ENCODE peak calls at places on chromosomes 11 and 22, in nine cellular contexts. One of them, this sample, is unnamed.

GRCh38 chr11:20067665-20068064 is 92.6 kb downstream of the DBX1 start:
- DNase-seq in H1: no peak
- DNase-seq in sigmoid colon: no peak
- DNase-seq in A549: no peak
- DNase-seq in right lobe of liver: no peak
- DNase-seq in stomach: no peak
- DNase-seq in HCT116: no peak
- DNase-seq in IMR-90: no peak
- DNase-seq in uterus: no peak
- DNase-seq in this sample: no peak

GRCh38 chr11:134272381-134273316 is 3.5 kb upstream of the GLB1L3 start:
- DNase-seq in H1: peak; percentile 82
- DNase-seq in sigmoid colon: no peak
- DNase-seq in A549: no peak
- DNase-seq in right lobe of liver: peak; percentile 60
- DNase-seq in stomach: no peak
- DNase-seq in HCT116: no peak
- DNase-seq in IMR-90: peak; percentile 61
- DNase-seq in uterus: no peak
- DNase-seq in this sample: no peak

GRCh38 chr22:17436981-17437410 is 67.7 kb downstream of the CECR2 start:
- DNase-seq in H1: no peak
- DNase-seq in sigmoid colon: no peak
- DNase-seq in A549: no peak
- DNase-seq in right lobe of liver: no peak
- DNase-seq in stomach: no peak
- DNase-seq in HCT116: no peak
- DNase-seq in IMR-90: no peak
- DNase-seq in uterus: no peak
- DNase-seq in this sample: no peak

GRCh38 chr11:12677131-12677530 is 2.9 kb downstream of the TEAD1 start:
- DNase-seq in H1: no peak
- DNase-seq in sigmoid colon: no peak
- DNase-seq in A549: no peak
- DNase-seq in right lobe of liver: no peak
- DNase-seq in stomach: no peak
- DNase-seq in HCT116: no peak
- DNase-seq in IMR-90: no peak
- DNase-seq in uterus: no peak
- DNase-seq in this sample: no peak

GRCh38 chr22:25509391-25509791 is 55.1 kb upstream of the GRK3 start:
- DNase-seq in H1: no peak
- DNase-seq in sigmoid colon: peak; percentile 75
- DNase-seq in A549: no peak
- DNase-seq in right lobe of liver: no peak
- DNase-seq in stomach: no peak
- DNase-seq in HCT116: no peak
- DNase-seq in IMR-90: peak; percentile 44
- DNase-seq in uterus: peak; percentile 87
- DNase-seq in this sample: peak; percentile 31

GRCh38 chr11:2990617-2991476 is 1.3 kb downstream of the NAP1L4 start:
- DNase-seq in H1: no peak
- DNase-seq in sigmoid colon: no peak
- DNase-seq in A549: peak; percentile 25
- DNase-seq in right lobe of liver: no peak
- DNase-seq in stomach: no peak
- DNase-seq in HCT116: no peak
- DNase-seq in IMR-90: no peak
- DNase-seq in uterus: no peak
- DNase-seq in this sample: peak; percentile 31

GRCh38 chr11:20374746-20375305 is 11.3 kb downstream of the HTATIP2 start:
- DNase-seq in H1: no peak
- DNase-seq in sigmoid colon: no peak
- DNase-seq in A549: no peak
- DNase-seq in right lobe of liver: no peak
- DNase-seq in stomach: no peak
- DNase-seq in HCT116: no peak
- DNase-seq in IMR-90: peak; percentile 37
- DNase-seq in uterus: no peak
- DNase-seq in this sample: no peak

GRCh38 chr11:12182650-12183511 is 72.5 kb downstream of the MICAL2 start:
- DNase-seq in H1: no peak
- DNase-seq in sigmoid colon: no peak
- DNase-seq in A549: peak; percentile 64
- DNase-seq in right lobe of liver: no peak
- DNase-seq in stomach: no peak
- DNase-seq in HCT116: peak; percentile 74
- DNase-seq in IMR-90: peak; percentile 98
- DNase-seq in uterus: peak; percentile 87
- DNase-seq in this sample: peak; percentile 52

GRCh38 chr11:18012314-18012905 is 437 bp downstream of the SERGEF start:
- DNase-seq in H1: no peak
- DNase-seq in sigmoid colon: peak; percentile 69
- DNase-seq in A549: peak; percentile 18
- DNase-seq in right lobe of liver: no peak
- DNase-seq in stomach: peak; percentile 27
- DNase-seq in HCT116: no peak
- DNase-seq in IMR-90: peak; percentile 13
- DNase-seq in uterus: peak; percentile 26
- DNase-seq in this sample: peak; percentile 24

GRCh38 chr11:112961751-112962747 is 829 bp downstream of the NCAM1 start:
- DNase-seq in H1: no peak
- DNase-seq in sigmoid colon: no peak
- DNase-seq in A549: no peak
- DNase-seq in right lobe of liver: peak; percentile 24
- DNase-seq in stomach: no peak
- DNase-seq in HCT116: no peak
- DNase-seq in IMR-90: no peak
- DNase-seq in uterus: peak; percentile 52
- DNase-seq in this sample: no peak

GRCh38 chr22:33400061-33400840 is 342.1 kb upstream of the SYN3 start:
- DNase-seq in H1: no peak
- DNase-seq in sigmoid colon: no peak
- DNase-seq in A549: no peak
- DNase-seq in right lobe of liver: no peak
- DNase-seq in stomach: no peak
- DNase-seq in HCT116: no peak
- DNase-seq in IMR-90: no peak
- DNase-seq in uterus: no peak
- DNase-seq in this sample: no peak

GRCh38 chr11:77779935-77780334 is 40.6 kb downstream of the RSF1 start:
- DNase-seq in H1: no peak
- DNase-seq in sigmoid colon: no peak
- DNase-seq in A549: no peak
- DNase-seq in right lobe of liver: no peak
- DNase-seq in stomach: no peak
- DNase-seq in HCT116: no peak
- DNase-seq in IMR-90: peak; percentile 54
- DNase-seq in uterus: no peak
- DNase-seq in this sample: no peak

GRCh38 chr11:61010466-61011238 is 39.2 kb downstream of the CD6 start:
- DNase-seq in H1: no peak
- DNase-seq in sigmoid colon: no peak
- DNase-seq in A549: no peak
- DNase-seq in right lobe of liver: no peak
- DNase-seq in stomach: no peak
- DNase-seq in HCT116: no peak
- DNase-seq in IMR-90: no peak
- DNase-seq in uterus: no peak
- DNase-seq in this sample: no peak

GRCh38 chr22:44031111-44031963 is 7.2 kb downstream of the PARVB start:
- DNase-seq in H1: no peak
- DNase-seq in sigmoid colon: no peak
- DNase-seq in A549: no peak
- DNase-seq in right lobe of liver: no peak
- DNase-seq in stomach: no peak
- DNase-seq in HCT116: no peak
- DNase-seq in IMR-90: no peak
- DNase-seq in uterus: no peak
- DNase-seq in this sample: no peak

GRCh38 chr22:36467946-36468345 is 13.5 kb downstream of the TXN2 start:
- DNase-seq in H1: no peak
- DNase-seq in sigmoid colon: no peak
- DNase-seq in A549: peak; percentile 33
- DNase-seq in right lobe of liver: no peak
- DNase-seq in stomach: no peak
- DNase-seq in HCT116: peak; percentile 58
- DNase-seq in IMR-90: peak; percentile 97
- DNase-seq in uterus: no peak
- DNase-seq in this sample: peak; percentile 52

GRCh38 chr11:47189100-47189834 is 3.0 kb upstream of the PACSIN3 start:
- DNase-seq in H1: no peak
- DNase-seq in sigmoid colon: no peak
- DNase-seq in A549: peak; percentile 62
- DNase-seq in right lobe of liver: peak; percentile 50
- DNase-seq in stomach: no peak
- DNase-seq in HCT116: no peak
- DNase-seq in IMR-90: peak; percentile 86
- DNase-seq in uterus: no peak
- DNase-seq in this sample: no peak

GRCh38 chr11:76626266-76626665 is 44.3 kb downstream of the LRRC32 start:
- DNase-seq in H1: no peak
- DNase-seq in sigmoid colon: peak; percentile 19
- DNase-seq in A549: no peak
- DNase-seq in right lobe of liver: no peak
- DNase-seq in stomach: no peak
- DNase-seq in HCT116: no peak
- DNase-seq in IMR-90: no peak
- DNase-seq in uterus: no peak
- DNase-seq in this sample: no peak
- H3K4me1 ChIP-seq in H1: no peaks in the 10 kb centered on the region
- H3K4me1 ChIP-seq in sigmoid colon: peaks cover 35% of the 10 kb centered on the region
- H3K4me1 ChIP-seq in A549: no peaks in the 10 kb centered on the region
- H3K4me1 ChIP-seq in right lobe of liver: no peaks in the 10 kb centered on the region
- H3K4me1 ChIP-seq in stomach: no peaks in the 10 kb centered on the region
- H3K4me1 ChIP-seq in HCT116: no peaks in the 10 kb centered on the region
- H3K4me1 ChIP-seq in IMR-90: peaks cover 31% of the 10 kb centered on the region
- H3K4me1 ChIP-seq in uterus: peaks cover 11% of the 10 kb centered on the region
- H3K4me1 ChIP-seq in this sample: no peaks in the 10 kb centered on the region

DNA sequence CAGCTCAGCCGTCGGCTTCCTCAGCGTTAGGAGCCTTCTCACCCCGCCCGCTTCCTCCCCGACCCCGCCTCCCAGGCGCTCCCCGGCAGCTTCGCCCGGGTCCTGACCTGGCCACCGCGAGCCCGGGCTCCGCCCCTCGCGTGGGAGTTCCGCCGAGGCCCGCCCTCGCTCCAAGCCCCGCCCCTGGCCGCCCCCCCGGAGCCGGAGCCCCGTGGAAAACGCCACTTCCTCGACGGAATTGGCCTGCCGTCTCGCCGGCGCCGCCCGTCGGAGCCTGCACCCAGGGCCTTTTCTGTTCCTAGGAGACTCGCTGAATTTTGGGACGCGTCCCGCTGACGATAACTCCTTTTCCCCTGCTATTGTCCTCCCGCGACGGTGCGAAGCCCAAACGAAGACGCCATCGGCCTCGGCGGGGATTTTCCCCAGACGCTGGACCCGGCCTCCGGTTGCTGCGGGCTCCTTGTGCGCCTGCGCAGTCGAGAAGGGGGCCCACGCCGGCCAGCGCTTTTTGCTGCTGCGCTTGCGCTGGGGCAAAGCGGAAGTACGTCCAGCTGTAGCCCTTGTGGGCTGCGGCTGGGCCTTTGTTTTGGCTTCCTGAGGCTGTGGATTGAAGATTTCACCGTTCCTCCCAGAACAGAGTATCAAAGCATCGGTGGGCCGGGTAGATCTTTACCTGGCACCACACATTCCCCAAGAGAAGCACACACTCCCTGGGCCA is 10.0 kb downstream of the RELA start:
- DNase-seq in H1: no peak
- DNase-seq in sigmoid colon: peak; percentile 97
- DNase-seq in A549: peak; percentile 97
- DNase-seq in right lobe of liver: peak; percentile 98
- DNase-seq in stomach: peak; percentile 95
- DNase-seq in HCT116: peak; percentile 71
- DNase-seq in IMR-90: peak; percentile 93
- DNase-seq in uterus: peak; percentile 93
- DNase-seq in this sample: peak; percentile 92
- TF ChIP-seq POLR2A in H1: peak; percentile 65
- TF ChIP-seq POLR2A in sigmoid colon: peak; percentile 69
- TF ChIP-seq POLR2A in A549: peak; percentile 64
- TF ChIP-seq POLR2A in right lobe of liver: peak; percentile 76
- TF ChIP-seq POLR2A in stomach: peak; percentile 48
- TF ChIP-seq POLR2A in HCT116: no peak
- TF ChIP-seq POLR2A in IMR-90: peak; percentile 83
- TF ChIP-seq POLR2A in uterus: peak; percentile 67
- TF ChIP-seq POLR2A in this sample: peak; percentile 75

GRCh38 chr11:76771446-76772099 is 11.6 kb upstream of the TSKU start:
- DNase-seq in H1: no peak
- DNase-seq in sigmoid colon: peak; percentile 62
- DNase-seq in A549: no peak
- DNase-seq in right lobe of liver: no peak
- DNase-seq in stomach: no peak
- DNase-seq in HCT116: no peak
- DNase-seq in IMR-90: no peak
- DNase-seq in uterus: no peak
- DNase-seq in this sample: no peak
- H3K4me1 ChIP-seq in H1: peaks cover 18% of the 10 kb centered on the region
- H3K4me1 ChIP-seq in sigmoid colon: peaks cover 24% of the 10 kb centered on the region
- H3K4me1 ChIP-seq in A549: peaks cover 72% of the 10 kb centered on the region
- H3K4me1 ChIP-seq in right lobe of liver: peaks cover 15% of the 10 kb centered on the region
- H3K4me1 ChIP-seq in stomach: peaks cover 79% of the 10 kb centered on the region
- H3K4me1 ChIP-seq in HCT116: peaks cover 26% of the 10 kb centered on the region
- H3K4me1 ChIP-seq in IMR-90: peaks cover 40% of the 10 kb centered on the region
- H3K4me1 ChIP-seq in uterus: peaks cover 43% of the 10 kb centered on the region
- H3K4me1 ChIP-seq in this sample: peaks cover 60% of the 10 kb centered on the region

DNA sequence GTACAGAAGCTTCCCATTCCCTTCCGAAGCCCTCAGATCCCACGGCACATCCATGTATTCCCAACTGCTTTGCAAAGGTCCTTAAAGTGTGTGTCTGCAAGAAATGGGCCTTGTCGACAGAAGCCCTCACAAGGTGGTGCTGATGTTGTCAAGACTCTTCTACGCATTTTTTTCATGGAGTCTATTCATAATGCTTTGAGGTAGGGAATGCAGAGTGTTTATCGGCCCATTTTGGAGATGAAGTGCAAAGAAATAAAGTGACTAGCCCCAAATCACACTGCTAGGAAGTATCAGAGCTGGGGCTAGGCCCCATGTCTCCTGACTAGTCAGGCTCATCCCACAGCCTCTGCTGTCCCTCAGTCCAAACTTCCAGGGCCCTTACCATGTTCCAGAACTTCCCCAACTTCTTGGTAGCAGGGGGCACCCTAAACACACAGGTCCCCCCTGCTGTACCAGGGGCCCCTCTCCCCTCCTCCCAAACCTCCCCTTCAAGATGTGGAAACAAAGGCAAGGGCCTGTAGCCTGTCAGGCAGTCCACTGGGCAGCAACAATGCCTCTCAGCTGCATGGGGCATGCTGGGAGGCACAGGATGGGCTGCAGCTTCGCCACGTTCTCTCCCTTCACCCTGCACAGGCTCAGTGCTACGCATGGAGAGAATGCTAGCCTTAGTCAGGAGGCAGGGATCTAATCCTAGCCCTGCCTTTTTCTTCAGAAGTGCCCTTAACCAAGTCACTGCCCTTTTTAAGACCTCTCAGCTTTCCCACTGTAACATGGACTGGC is 7.8 kb downstream of the IL18BP start:
- DNase-seq in H1: no peak
- DNase-seq in sigmoid colon: peak; percentile 19
- DNase-seq in A549: no peak
- DNase-seq in right lobe of liver: no peak
- DNase-seq in stomach: no peak
- DNase-seq in HCT116: no peak
- DNase-seq in IMR-90: no peak
- DNase-seq in uterus: no peak
- DNase-seq in this sample: no peak
- TF ChIP-seq POLR2A in H1: peak; percentile 52
- TF ChIP-seq POLR2A in sigmoid colon: no peak
- TF ChIP-seq POLR2A in A549: no peak
- TF ChIP-seq POLR2A in right lobe of liver: no peak
- TF ChIP-seq POLR2A in stomach: no peak
- TF ChIP-seq POLR2A in HCT116: no peak
- TF ChIP-seq POLR2A in IMR-90: no peak
- TF ChIP-seq POLR2A in uterus: no peak
- TF ChIP-seq POLR2A in this sample: no peak

This sample was measured in body of pancreas.